ENCODE peak calls at places on chromosomes 6 and 20, in nine cellular contexts. P, E, L, T, N, K, Z, D and M are unnamed samples.

GRCh38 chr6:16391451-16391912 is 153.1 kb downstream of the GMPR start:
- DNase-seq in P (no peak), E (peak; percentile 68), L (no peak), T (no peak), N (no peak), K (no peak), Z (no peak), D (no peak), M (no peak)

GRCh38 chr6:37204014-37204751 is 34.2 kb downstream of the PIM1 start:
- DNase-seq in P (no peak), E (peak; percentile 47), L (no peak), T (no peak), N (no peak), K (no peak), Z (no peak), D (no peak), M (peak; percentile 24)

GRCh38 chr20:63329331-63330083 is 31.6 kb downstream of the CHRNA4 start:
- DNase-seq in P (no peak), E (no peak), L (no peak), T (no peak), N (no peak), K (no peak), Z (no peak), D (no peak), M (no peak)

GRCh38 chr20:10131612-10132345 is 86.9 kb upstream of the SNAP25 start:
- DNase-seq in P (no peak), E (peak; percentile 67), L (no peak), T (no peak), N (no peak), K (peak; percentile 73), Z (no peak), D (no peak), M (no peak)

GRCh38 chr6:54772610-54773009 is 74.0 kb upstream of the FAM83B start:
- DNase-seq in P (no peak), E (no peak), L (no peak), T (no peak), N (no peak), K (no peak), Z (no peak), D (no peak), M (no peak)

GRCh38 chr6:136294621-136295020 is 5.0 kb upstream of the BCLAF1 start:
- DNase-seq in P (no peak), E (no peak), L (no peak), T (no peak), N (no peak), K (no peak), Z (no peak), D (no peak), M (no peak)

GRCh38 chr6:39496951-39497350 is 174.4 kb upstream of the KCNK16 start:
- DNase-seq in P (no peak), E (no peak), L (no peak), T (no peak), N (no peak), K (no peak), Z (no peak), D (no peak), M (no peak)

GRCh38 chr6:4607026-4607704 is 169.0 kb upstream of the CDYL start:
- DNase-seq in P (no peak), E (peak; percentile 89), L (no peak), T (no peak), N (no peak), K (peak; percentile 15), Z (no peak), D (no peak), M (no peak)

GRCh38 chr6:155765275-155766194 is 309.9 kb upstream of the NOX3 start:
- DNase-seq in P (no peak), E (peak; percentile 90), L (no peak), T (no peak), N (no peak), K (no peak), Z (no peak), D (no peak), M (no peak)

GRCh38 chr6:166500246-166500645 is 86.2 kb downstream of the RAMACL start:
- DNase-seq in P (no peak), E (no peak), L (no peak), T (no peak), N (no peak), K (no peak), Z (no peak), D (no peak), M (no peak)

GRCh38 chr20:63094767-63095499 is 88.2 kb upstream of the BHLHE23 start:
- DNase-seq in P (no peak), E (no peak), L (no peak), T (no peak), N (no peak), K (no peak), Z (no peak), D (no peak), M (peak; percentile 37)

GRCh38 chr20:10713161-10713560 is 39.4 kb upstream of the JAG1 start:
- DNase-seq in P (no peak), E (no peak), L (no peak), T (no peak), N (no peak), K (no peak), Z (no peak), D (no peak), M (no peak)

GRCh38 chr6:37137201-37137880 is 32.6 kb upstream of the PIM1 start:
- DNase-seq in P (no peak), E (peak; percentile 99), L (peak; percentile 25), T (no peak), N (peak; percentile 88), K (no peak), Z (peak; percentile 23), D (no peak), M (no peak)

GRCh38 chr6:42627044-42627443 is 63.2 kb downstream of the UBR2 start:
- DNase-seq in P (no peak), E (no peak), L (no peak), T (no peak), N (no peak), K (no peak), Z (no peak), D (no peak), M (no peak)